ENCODE peak calls at places on chromosomes 6 and 20, in nine cellular contexts. S is WTC11, A is fibroblast of mammary gland, E is dorsolateral prefrontal cortex, W is MM.1S, I is GM20000, K is H9, H is A549, N is choroid plexus epithelial cell. Z is an unnamed sample.

GRCh38 chr6:1348675-1349074 is 36.8 kb downstream of the FOXQ1 start:
- DNase-seq in S (no peak), A (peak; percentile 42), E (no peak), W (no peak), I (no peak), K (peak; percentile 77), H (no peak), N (peak; percentile 65), Z (no peak)

GRCh38 chr20:6277661-6278060 is 154.8 kb upstream of the FERMT1 start:
- DNase-seq in S (no peak), A (no peak), E (no peak), W (no peak), I (no peak), K (no peak), H (no peak), N (peak; percentile 67), Z (no peak)

GRCh38 chr6:106724848-106725247 is 95.5 kb downstream of the QRSL1 start:
- DNase-seq in S (no peak), A (peak; percentile 10), E (no peak), W (no peak), I (no peak), K (no peak), H (peak; percentile 18), N (no peak), Z (no peak)

GRCh38 chr20:63863798-63864544 is 1.1 kb upstream of the TPD52L2 start:
- DNase-seq in S (peak; percentile 65), A (peak; percentile 76), E (peak; percentile 74), W (peak; percentile 90), I (peak; percentile 97), K (peak; percentile 58), H (peak; percentile 74), N (peak; percentile 85), Z (peak; percentile 88)

GRCh38 chr20:49344975-49345374 is 67.1 kb upstream of the ZNFX1 start:
- DNase-seq in S (no peak), A (peak; percentile 91), E (peak; percentile 79), W (no peak), I (no peak), K (no peak), H (peak; percentile 89), N (peak; percentile 94), Z (no peak)

GRCh38 chr6:45423111-45423900 is 45.6 kb upstream of the SUPT3H start:
- DNase-seq in S (peak; percentile 53), A (peak; percentile 56), E (no peak), W (peak; percentile 23), I (peak; percentile 33), K (peak; percentile 64), H (no peak), N (peak; percentile 32), Z (no peak)

GRCh38 chr20:25076201-25076600 is 5.7 kb downstream of the VSX1 start:
- DNase-seq in S (no peak), A (no peak), E (no peak), W (no peak), I (no peak), K (no peak), H (no peak), N (no peak), Z (no peak)

GRCh38 chr6:52261229-52261628 is 16.9 kb upstream of the IL17F start:
- DNase-seq in S (no peak), A (peak; percentile 88), E (no peak), W (no peak), I (no peak), K (no peak), H (no peak), N (peak; percentile 49), Z (no peak)

GRCh38 chr6:66291905-66292304 is 584.9 kb upstream of the EYS start:
- DNase-seq in S (no peak), A (no peak), E (no peak), W (no peak), I (no peak), K (no peak), H (no peak), N (no peak), Z (no peak)

GRCh38 chr6:119647309-119647708 is 297.7 kb upstream of the MAN1A1 start:
- DNase-seq in S (no peak), A (peak; percentile 46), E (no peak), W (no peak), I (no peak), K (no peak), H (no peak), N (peak; percentile 4), Z (no peak)

GRCh38 chr20:38957915-38958485 is 4.1 kb upstream of the DHX35 start:
- DNase-seq in S (no peak), A (no peak), E (no peak), W (no peak), I (no peak), K (no peak), H (no peak), N (no peak), Z (no peak)

GRCh38 chr20:1391640-1392442 is 1.0 kb downstream of the FKBP1A start:
- DNase-seq in S (no peak), A (peak; percentile 76), E (no peak), W (no peak), I (no peak), K (peak; percentile 62), H (no peak), N (peak; percentile 31), Z (no peak)

GRCh38 chr6:163860194-163861081 is 445.9 kb downstream of the QKI start:
- DNase-seq in S (no peak), A (peak; percentile 50), E (no peak), W (no peak), I (no peak), K (no peak), H (no peak), N (peak; percentile 54), Z (no peak)

GRCh38 chr20:21129861-21130260 is 4.0 kb downstream of the KIZ start:
- DNase-seq in S (no peak), A (no peak), E (no peak), W (no peak), I (no peak), K (no peak), H (no peak), N (no peak), Z (no peak)

GRCh38 chr20:21124190-21124589 is 1.7 kb upstream of the KIZ start:
- DNase-seq in S (no peak), A (no peak), E (no peak), W (no peak), I (no peak), K (no peak), H (no peak), N (no peak), Z (no peak)

GRCh38 chr20:21127201-21127981 is 1.5 kb downstream of the KIZ start:
- DNase-seq in S (no peak), A (no peak), E (no peak), W (no peak), I (no peak), K (no peak), H (no peak), N (no peak), Z (no peak)

GRCh38 chr20:21125072-21125848 is 622 bp upstream of the KIZ start:
- DNase-seq in S (peak; percentile 14), A (peak; percentile 48), E (peak; percentile 64), W (no peak), I (peak; percentile 12), K (no peak), H (peak; percentile 88), N (peak; percentile 45), Z (no peak)

DNA sequence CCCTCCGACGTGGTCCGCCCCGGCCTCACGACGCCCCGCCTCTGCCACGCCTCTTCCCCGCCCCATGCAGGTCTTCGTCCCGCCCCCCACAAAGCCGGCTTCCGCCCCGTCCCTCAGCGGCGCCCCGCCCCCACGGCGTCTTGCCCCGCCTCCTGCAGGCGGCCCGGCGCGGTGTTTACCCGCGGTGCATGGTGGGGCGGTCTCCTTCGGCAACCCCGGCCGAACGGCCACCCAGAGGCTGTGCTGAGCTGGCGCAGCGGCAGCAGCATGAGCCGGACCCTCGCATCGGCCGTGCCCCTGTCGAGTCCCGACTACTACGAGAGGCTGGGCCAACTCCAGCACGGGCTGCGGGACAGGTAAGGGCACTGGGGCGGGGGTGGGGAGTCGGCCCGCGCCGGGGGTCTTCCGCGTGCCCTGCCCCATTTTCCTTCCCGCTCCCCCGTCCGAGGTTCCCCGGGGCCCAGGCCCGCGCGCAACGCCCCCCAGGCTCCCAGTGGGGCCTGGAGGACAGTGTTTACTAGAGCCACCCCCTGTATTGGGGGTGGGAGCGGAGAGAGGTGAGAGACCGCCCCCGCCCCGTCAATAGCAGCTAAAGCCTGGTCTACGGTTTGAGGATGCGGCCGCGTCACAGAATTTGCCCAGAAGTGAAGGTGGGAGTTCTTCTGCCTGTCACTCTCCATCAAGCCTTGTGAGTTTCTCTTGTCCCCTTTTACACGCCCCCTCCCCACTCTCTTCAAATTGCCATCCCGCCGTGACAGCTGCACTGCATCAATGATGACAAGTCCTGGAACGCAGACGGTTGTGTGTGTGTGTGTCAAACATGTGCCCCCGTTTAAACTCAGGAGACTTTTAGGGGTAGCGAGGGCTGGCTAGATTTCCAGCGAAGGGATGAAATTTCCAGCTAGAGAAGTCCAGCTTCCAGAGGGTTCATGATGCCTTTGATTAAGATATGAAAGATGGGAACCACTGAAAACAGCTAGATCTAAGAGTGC is at the start of gene KIZ:
- DNase-seq in S (peak; percentile 98), A (peak; percentile 88), E (peak; percentile 98), W (peak; percentile 95), I (peak; percentile 97), K (peak; percentile 96), H (peak; percentile 83), N (peak; percentile 98), Z (peak; percentile 75)
- TF ChIP-seq CTCF in S (no peak), A (peak; percentile 16), E (peak; percentile 29), W (peak; percentile 38), I (peak; percentile 26), K (peak; percentile 46), H (no peak), N (peak; percentile 31), Z (peak; percentile 44)

DNA sequence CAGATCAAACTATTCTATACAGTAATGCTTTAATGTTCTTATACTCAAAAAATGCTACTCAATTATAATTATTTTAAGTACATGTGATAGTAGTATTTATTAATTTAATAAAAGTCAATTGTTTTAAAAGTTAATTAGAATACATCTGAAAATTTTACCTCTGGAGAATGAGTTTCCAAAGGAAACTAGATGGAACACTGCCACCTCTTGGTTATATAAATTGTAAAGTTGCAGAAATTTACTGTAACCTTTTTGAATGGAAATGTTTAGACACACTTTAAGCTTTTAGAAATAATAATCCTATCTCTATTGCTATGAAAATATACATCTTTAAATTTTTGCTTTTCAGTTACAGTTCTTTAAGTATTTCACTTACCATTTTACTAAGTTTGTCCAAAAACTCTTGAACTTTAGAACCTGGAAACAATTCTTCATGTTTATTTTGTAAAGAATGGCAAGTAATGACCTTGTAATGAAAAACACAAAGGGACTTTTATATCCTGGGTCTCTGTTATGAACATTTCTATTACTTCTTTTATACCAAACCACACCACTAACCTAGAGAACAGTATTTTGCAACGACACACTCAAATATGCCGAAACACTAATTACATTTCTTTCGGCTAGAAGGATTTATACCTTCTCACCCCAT is 10.9 kb upstream of the BMP5 start:
- DNase-seq in S (no peak), A (peak; percentile 43), E (no peak), W (peak; percentile 14), I (no peak), K (no peak), H (no peak), N (peak; percentile 57), Z (no peak)
- TF ChIP-seq CTCF in S (no peak), A (peak; percentile 50), E (peak; percentile 62), W (peak; percentile 32), I (no peak), K (peak; percentile 67), H (peak; percentile 54), N (peak; percentile 39), Z (no peak)

GRCh38 chr20:11553603-11554002 is 364.1 kb upstream of the BTBD3 start:
- DNase-seq in S (no peak), A (peak; percentile 25), E (no peak), W (no peak), I (no peak), K (no peak), H (no peak), N (peak; percentile 51), Z (no peak)
- TF ChIP-seq CTCF in S (no peak), A (peak; percentile 39), E (peak; percentile 61), W (peak; percentile 31), I (no peak), K (peak; percentile 39), H (peak; percentile 49), N (peak; percentile 63), Z (no peak)

GRCh38 chr6:43951063-43951755 is 176.0 kb downstream of the MRPL14 start:
- DNase-seq in S (peak; percentile 90), A (peak; percentile 35), E (no peak), W (peak; percentile 10), I (peak; percentile 35), K (peak; percentile 91), H (no peak), N (peak; percentile 53), Z (no peak)
- TF ChIP-seq CTCF in S (no peak), A (peak; percentile 30), E (no peak), W (peak; percentile 17), I (no peak), K (peak; percentile 89), H (peak; percentile 11), N (peak; percentile 64), Z (peak; percentile 35)

Z was measured in GM12864.